ENCODE peak calls at places on chromosomes 1 and 21, in seven cellular contexts. Q, C, V, R, Y, N and W are unnamed samples.

GRCh38 chr1:56285554-56286402 is 293.6 kb downstream of the PLPP3 start:
- DNase-seq in Q (no peak), C (no peak), V (no peak), R (peak), Y (no peak), N (no peak), W (no peak)

GRCh38 chr1:177780096-177780700 is 189.7 kb downstream of the SEC16B start:
- DNase-seq in Q (no peak), C (no peak), V (peak), R (no peak), Y (no peak), N (no peak), W (no peak)

GRCh38 chr1:165169729-165170128 is 186.8 kb downstream of the LMX1A start:
- DNase-seq in Q (no peak), C (no peak), V (no peak), R (no peak), Y (no peak), N (no peak), W (no peak)

GRCh38 chr1:64343105-64343960 is 126.6 kb upstream of the CACHD1 start:
- DNase-seq in Q (no peak), C (no peak), V (peak), R (no peak), Y (no peak), N (no peak), W (no peak)

GRCh38 chr1:6423321-6423999 is 1.1 kb upstream of the ESPN start:
- DNase-seq in Q (peak), C (peak), V (peak), R (no peak), Y (peak), N (peak), W (peak)

GRCh38 chr1:64982134-64982533 is 15.8 kb upstream of the JAK1 start:
- DNase-seq in Q (no peak), C (no peak), V (peak), R (no peak), Y (no peak), N (no peak), W (no peak)

GRCh38 chr1:13809461-13810159 is 109.6 kb downstream of the PRDM2 start:
- DNase-seq in Q (peak), C (no peak), V (no peak), R (no peak), Y (no peak), N (peak), W (peak)

GRCh38 chr1:115782571-115783281 is 14.2 kb upstream of the CASQ2 start:
- DNase-seq in Q (no peak), C (no peak), V (peak), R (no peak), Y (no peak), N (no peak), W (no peak)

GRCh38 chr1:39631361-39632331 is 7.8 kb downstream of the HEYL start:
- DNase-seq in Q (no peak), C (no peak), V (peak), R (no peak), Y (no peak), N (peak), W (no peak)

GRCh38 chr1:27522148-27522859 is 32.3 kb upstream of the WASF2 start:
- DNase-seq in Q (peak), C (peak), V (peak), R (no peak), Y (peak), N (peak), W (peak)

GRCh38 chr1:210647406-210648333 is 319.0 kb downstream of the HHAT start:
- DNase-seq in Q (no peak), C (no peak), V (no peak), R (no peak), Y (no peak), N (no peak), W (no peak)

GRCh38 chr1:243227596-243227995 is 27.5 kb downstream of the CEP170 start:
- DNase-seq in Q (no peak), C (no peak), V (no peak), R (no peak), Y (no peak), N (no peak), W (no peak)

GRCh38 chr21:37658994-37659458 is 257.2 kb downstream of the KCNJ6 start:
- DNase-seq in Q (no peak), C (no peak), V (peak), R (peak), Y (no peak), N (peak), W (no peak)